ENCODE peak calls at places on chromosome 17, in six cellular contexts. N, V, P, Q, D and Y are unnamed samples.

GRCh38 chr17:6592193-6592592 is 35.8 kb upstream of the PITPNM3 start:
- DNase-seq in V (peak; percentile 13), Q (peak; percentile 54), P (no peak), N (no peak), D (no peak), Y (no peak)

GRCh38 chr17:2232244-2232638 is 71.3 kb downstream of the SMG6 start:
- DNase-seq in V (peak; percentile 90), N (no peak), P (no peak), Q (no peak), D (no peak), Y (no peak)

GRCh38 chr17:35252646-35253045 is 9.8 kb downstream of the SLFN5 start:
- DNase-seq in Q (no peak), V (peak; percentile 20), P (no peak), D (no peak), N (no peak), Y (no peak)

GRCh38 chr17:44543213-44543904 is 13.9 kb upstream of the FZD2 start:
- DNase-seq in D (no peak), V (peak; percentile 88), P (peak; percentile 95), N (peak; percentile 90), Q (peak; percentile 95), Y (no peak)

GRCh38 chr17:20922128-20922670 is 120.6 kb downstream of the USP22 start:
- DNase-seq in P (no peak), Q (peak; percentile 23), D (no peak), N (no peak), V (peak; percentile 66), Y (no peak)

GRCh38 chr17:5557990-5558389 is 26.3 kb downstream of the NLRP1 start:
- DNase-seq in V (no peak), D (no peak), N (no peak), P (no peak), Q (no peak), Y (no peak)

GRCh38 chr17:8158267-8159031 is 4.3 kb downstream of the VAMP2 start:
- DNase-seq in V (peak; percentile 92), P (peak; percentile 95), Q (peak; percentile 88), N (peak; percentile 87), D (peak; percentile 85), Y (peak; percentile 96)

GRCh38 chr17:63150994-63151464 is 185.0 kb downstream of the TANC2 start:
- DNase-seq in P (no peak), Q (no peak), V (peak; percentile 33), N (peak; percentile 38), D (no peak), Y (no peak)

GRCh38 chr17:28065706-28066105 is 23.2 kb downstream of the NLK start:
- DNase-seq in V (no peak), P (no peak), N (no peak), Q (no peak), D (no peak), Y (no peak)

GRCh38 chr17:19387921-19388521 is 1.0 kb upstream of the MFAP4 start:
- DNase-seq in D (no peak), N (no peak), V (peak; percentile 95), P (no peak), Q (peak; percentile 39), Y (no peak)

GRCh38 chr17:9021158-9021984 is at the start of gene NTN1:
- DNase-seq in D (peak; percentile 35), Q (peak; percentile 17), P (peak; percentile 63), V (peak; percentile 62), N (peak; percentile 83), Y (no peak)

GRCh38 chr17:37286430-37286829 is 89.4 kb upstream of the C17orf78 start:
- DNase-seq in D (no peak), N (peak; percentile 10), V (no peak), P (no peak), Q (no peak), Y (no peak)

GRCh38 chr17:16945513-16946201 is 26.3 kb downstream of the TNFRSF13B start:
- DNase-seq in P (peak; percentile 80), N (peak; percentile 53), D (no peak), V (no peak), Q (no peak), Y (no peak)

GRCh38 chr17:40191237-40192208 is 14.3 kb downstream of the RAPGEFL1 start:
- DNase-seq in V (peak; percentile 94), N (peak; percentile 88), Q (peak; percentile 74), D (peak; percentile 75), P (peak; percentile 93), Y (peak; percentile 92)

GRCh38 chr17:62705116-62705515 is 77.6 kb downstream of the MRC2 start:
- DNase-seq in P (no peak), D (no peak), N (peak; percentile 30), Q (no peak), V (no peak), Y (no peak)

GRCh38 chr17:55458977-55459376 is 37.3 kb upstream of the MMD start:
- DNase-seq in P (no peak), V (peak; percentile 87), N (no peak), Q (peak; percentile 95), D (no peak), Y (no peak)

GRCh38 chr17:38451840-38452529 is 23.7 kb downstream of the ARHGAP23 start:
- DNase-seq in V (peak; percentile 93), N (peak; percentile 65), D (no peak), Q (no peak), P (peak; percentile 97), Y (no peak)

GRCh38 chr17:30588798-30589247 is 111.6 kb downstream of the GOSR1 start:
- DNase-seq in P (no peak), N (no peak), Q (no peak), V (no peak), D (no peak), Y (no peak)

GRCh38 chr17:45370949-45371413 is 54.2 kb upstream of the MAP3K14 start:
- DNase-seq in D (no peak), V (peak; percentile 19), N (no peak), P (peak; percentile 30), Q (peak; percentile 31), Y (no peak)

GRCh38 chr17:17402558-17402957 is 74.2 kb upstream of the MED9 start:
- DNase-seq in V (peak; percentile 51), P (no peak), N (no peak), D (no peak), Q (peak; percentile 42), Y (no peak)

GRCh38 chr17:10798332-10798749 is 5.6 kb downstream of the TMEM238L start:
- DNase-seq in V (no peak), P (no peak), Q (peak; percentile 61), D (no peak), N (no peak), Y (no peak)

GRCh38 chr17:66676421-66676820 is 158.5 kb upstream of the CACNG5 start:
- DNase-seq in V (peak; percentile 36), Q (peak; percentile 96), D (no peak), N (no peak), P (no peak), Y (no peak)

GRCh38 chr17:66678061-66678460 is 156.9 kb upstream of the CACNG5 start:
- DNase-seq in Q (no peak), V (no peak), D (no peak), P (peak; percentile 10), N (no peak), Y (no peak)

GRCh38 chr17:66679631-66680517 is 155.0 kb upstream of the CACNG5 start:
- DNase-seq in N (no peak), Q (no peak), V (no peak), P (no peak), D (no peak), Y (no peak)

GRCh38 chr17:66677201-66677981 is 157.5 kb upstream of the CACNG5 start:
- DNase-seq in V (peak; percentile 92), Q (peak; percentile 78), D (no peak), P (peak; percentile 22), N (no peak), Y (no peak)

GRCh38 chr17:66678827-66679226 is 156.1 kb upstream of the CACNG5 start:
- DNase-seq in N (no peak), P (no peak), Q (no peak), V (no peak), D (no peak), Y (no peak)
- H3K27ac ChIP-seq in N (no peak overlapping the region), P (no peak overlapping the region), Q (no peak overlapping the region), V (no peak overlapping the region), D (no peak overlapping the region), Y (no peak overlapping the region)

DNA sequence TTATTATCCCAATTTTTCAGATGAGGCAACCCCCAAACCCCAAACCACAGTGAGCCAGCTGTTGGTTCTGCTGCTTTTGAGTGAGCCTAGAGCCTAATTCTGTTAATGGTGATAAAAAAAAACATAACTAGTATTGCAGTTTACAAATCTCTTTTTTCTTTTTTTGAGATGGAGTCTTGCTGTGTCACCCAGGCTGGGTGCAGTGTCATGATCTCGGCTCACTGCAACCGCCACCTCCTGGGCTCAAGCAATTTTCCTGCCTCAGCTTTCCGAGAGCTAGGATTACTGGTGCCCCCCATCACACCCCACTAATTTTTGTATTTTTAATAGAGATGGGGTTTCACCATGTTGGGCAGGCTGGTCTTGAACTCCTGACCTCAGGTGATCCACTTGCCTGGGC is 3.1 kb downstream of the WNT9B start:
- DNase-seq in N (no peak), V (no peak), Q (no peak), D (no peak), P (no peak), Y (no peak)
- H3K9ac ChIP-seq in N (no peak overlapping the region), V (no peak overlapping the region), Q (no peak overlapping the region), D (no peak overlapping the region), P (no peak overlapping the region), Y (no peak overlapping the region)

DNA sequence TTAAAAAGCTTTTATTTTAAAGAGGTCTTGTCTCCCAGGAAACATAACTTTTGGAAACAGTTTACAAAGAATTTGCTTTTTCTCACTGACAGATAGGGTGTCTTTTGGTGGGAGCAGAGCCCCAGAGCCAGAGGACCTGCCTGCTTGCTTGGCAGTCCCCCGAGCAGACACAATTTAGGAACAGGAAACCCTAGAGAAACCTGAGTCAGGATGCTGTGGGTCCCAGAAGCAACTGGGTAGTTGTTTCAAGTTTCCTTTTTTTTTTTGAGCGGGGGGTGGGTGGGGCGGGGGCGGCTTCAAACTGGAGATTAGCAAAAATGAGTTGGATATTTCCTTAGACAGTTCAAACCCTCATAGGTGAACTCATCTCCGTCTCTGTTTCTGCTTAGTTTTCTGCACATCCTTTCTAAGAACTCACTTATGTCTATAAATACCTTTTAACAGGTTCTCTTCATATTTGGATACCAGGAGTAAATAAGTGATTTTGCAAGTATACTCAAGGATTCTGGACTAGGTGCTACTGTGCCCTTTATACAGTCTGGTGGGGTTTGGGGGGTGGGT is 135.1 kb downstream of the PRKCA start:
- DNase-seq in P (no peak), V (no peak), D (peak; percentile 35), Q (no peak), N (no peak), Y (no peak)
- H3K4me2 ChIP-seq in P (no peak overlapping the region), V (no peak overlapping the region), D (peak overlapping the region; percentile 75), Q (no peak overlapping the region), N (no peak overlapping the region), Y (no peak overlapping the region)

DNA sequence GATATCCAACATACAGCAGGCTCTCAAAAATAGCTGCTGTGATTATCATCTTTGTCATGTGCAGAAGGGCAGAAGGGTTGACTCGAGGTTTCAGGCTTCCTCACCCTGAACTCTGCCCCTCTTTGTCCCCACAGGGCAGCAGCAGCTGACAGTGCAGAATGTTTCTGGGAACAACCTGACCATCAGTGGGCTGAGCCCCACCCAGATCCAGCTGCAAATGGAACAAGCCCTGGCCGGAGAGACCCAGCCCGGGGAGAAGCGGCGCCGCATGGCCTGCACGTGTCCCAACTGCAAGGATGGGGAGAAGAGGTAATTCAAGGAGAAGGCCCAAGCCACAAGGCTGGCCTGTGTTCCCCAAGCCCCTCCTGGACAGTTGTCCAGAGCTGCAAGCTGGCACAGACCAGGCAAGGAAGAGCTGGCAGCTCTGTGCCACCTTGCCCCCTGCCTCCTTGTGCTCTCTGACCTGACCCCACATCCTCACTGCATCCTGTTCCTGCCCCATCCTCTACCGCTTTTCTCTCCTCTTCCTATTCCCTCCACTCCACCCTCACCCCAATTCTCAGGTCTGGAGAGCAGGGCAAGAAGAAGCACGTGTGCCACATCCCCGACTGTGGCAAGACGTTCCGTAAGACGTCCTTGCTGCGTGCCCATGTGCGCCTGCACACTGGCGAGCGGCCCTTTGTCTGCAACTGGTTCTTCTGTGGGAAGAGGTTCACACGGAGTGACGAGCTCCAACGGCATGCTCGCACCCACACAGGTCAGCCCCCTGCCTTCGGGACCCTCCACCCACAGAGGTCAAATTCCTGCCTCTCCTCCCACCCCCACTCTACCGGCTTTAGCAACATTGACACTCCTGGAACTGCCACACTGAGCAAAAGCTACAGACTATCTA is 16.3 kb upstream of the PNPO start:
- DNase-seq in Q (no peak), N (no peak), D (no peak), V (no peak), P (no peak), Y (no peak)
- H3K27ac ChIP-seq in Q (no peak overlapping the region), N (no peak overlapping the region), D (no peak overlapping the region), V (no peak overlapping the region), P (no peak overlapping the region), Y (no peak overlapping the region)